ENCODE peak calls at places on chromosomes 7 and 10, in four cellular contexts. T is AG10803, I is adrenal gland, E is brain microvascular endothelial cell. O is an unnamed sample.

GRCh38 chr10:89184638-89185037 is 22.5 kb downstream of the CH25H start:
- DNase-seq in I (no peak), E (no peak), T (no peak), O (no peak)

GRCh38 chr10:112249722-112250121 is 33.5 kb upstream of the TECTB start:
- DNase-seq in E (no peak), T (no peak), I (no peak), O (no peak)

GRCh38 chr7:73717991-73718405 is 1.5 kb downstream of the STX1A start:
- DNase-seq in I (no peak), T (peak), E (peak), O (peak)

GRCh38 chr10:30459283-30459682 is 25.3 kb downstream of the MAP3K8 start:
- DNase-seq in E (peak), I (no peak), T (no peak), O (peak)

GRCh38 chr10:79940431-79940830 is 8.5 kb downstream of the SFTPD start:
- DNase-seq in T (no peak), E (no peak), I (no peak), O (no peak)

GRCh38 chr10:14093735-14094484 is 236.8 kb downstream of the FRMD4A start:
- DNase-seq in E (peak), I (no peak), T (peak), O (peak)

GRCh38 chr7:1055084-1055450 is 10.7 kb downstream of the GPR146 start:
- DNase-seq in I (no peak), T (no peak), E (no peak), O (peak)

GRCh38 chr10:54284526-54285193 is 516.4 kb downstream of the PCDH15 start:
- DNase-seq in I (no peak), E (no peak), T (no peak), O (no peak)

GRCh38 chr10:100566561-100566960 is 30.8 kb downstream of the HIF1AN start:
- DNase-seq in E (no peak), I (no peak), T (no peak), O (no peak)

GRCh38 chr10:30705086-30705624 is 75.6 kb upstream of the LYZL2 start:
- DNase-seq in E (no peak), T (no peak), I (no peak), O (no peak)

GRCh38 chr10:4828005-4828404 is 2.0 kb downstream of the AKR1E2 start:
- DNase-seq in E (no peak), I (no peak), T (no peak), O (no peak)

GRCh38 chr10:114234132-114234531 is 4.9 kb upstream of the VWA2 start:
- DNase-seq in E (no peak), I (no peak), T (no peak), O (no peak)

GRCh38 chr7:128437426-128438332 is 18.0 kb upstream of the HILPDA start:
- DNase-seq in E (no peak), T (no peak), I (no peak), O (no peak)

GRCh38 chr7:139422126-139422525 is 61.3 kb downstream of the KLRG2 start:
- DNase-seq in I (no peak), E (no peak), T (no peak), O (no peak)

GRCh38 chr7:157474685-157475084 is 137.9 kb downstream of the DNAJB6 start:
- DNase-seq in E (no peak), I (no peak), T (no peak), O (no peak)

GRCh38 chr7:79282882-79283602 is 170.4 kb downstream of the MAGI2 start:
- DNase-seq in E (peak), T (peak), I (no peak), O (peak)

GRCh38 chr7:120742370-120742769 is 115.6 kb downstream of the TSPAN12 start:
- DNase-seq in T (no peak), I (no peak), E (no peak), O (no peak)

GRCh38 chr7:64884085-64884912 is 18.8 kb upstream of the ZNF273 start:
- DNase-seq in T (no peak), I (no peak), E (no peak), O (no peak)

GRCh38 chr10:3530346-3531096 is 254.5 kb downstream of the KLF6 start:
- DNase-seq in E (no peak), T (no peak), I (no peak), O (no peak)

GRCh38 chr7:3157541-3158287 is 114.0 kb upstream of the CARD11 start:
- DNase-seq in I (no peak), T (no peak), E (peak), O (peak)

GRCh38 chr10:61024801-61025201 is 80.8 kb upstream of the RHOBTB1 start:
- DNase-seq in I (no peak), E (peak), T (peak), O (peak)

GRCh38 chr10:11381023-11381422 is 230.4 kb downstream of the USP6NL start:
- DNase-seq in E (peak), I (no peak), T (no peak), O (no peak)

GRCh38 chr7:45573636-45574470 is at the start of gene ADCY1:
- DNase-seq in I (no peak), E (no peak), T (no peak), O (no peak)

GRCh38 chr7:66740302-66740979 is at the start of gene RABGEF1:
- DNase-seq in I (peak), E (peak), T (peak), O (peak)
- H3K4me3 ChIP-seq in I (peak), E (peak), T (peak), O (peak)

GRCh38 chr10:813286-813685 is 118.2 kb downstream of the LARP4B start:
- DNase-seq in T (no peak), E (no peak), I (no peak), O (no peak)

GRCh38 chr10:814536-815302 is 116.8 kb downstream of the LARP4B start:
- DNase-seq in E (no peak), I (no peak), T (no peak), O (no peak)

GRCh38 chr10:817371-817770 is 114.1 kb downstream of the LARP4B start:
- DNase-seq in T (no peak), E (no peak), I (no peak), O (peak)

GRCh38 chr10:816958-817357 is 114.5 kb downstream of the LARP4B start:
- DNase-seq in I (no peak), T (no peak), E (no peak), O (no peak)

DNA sequence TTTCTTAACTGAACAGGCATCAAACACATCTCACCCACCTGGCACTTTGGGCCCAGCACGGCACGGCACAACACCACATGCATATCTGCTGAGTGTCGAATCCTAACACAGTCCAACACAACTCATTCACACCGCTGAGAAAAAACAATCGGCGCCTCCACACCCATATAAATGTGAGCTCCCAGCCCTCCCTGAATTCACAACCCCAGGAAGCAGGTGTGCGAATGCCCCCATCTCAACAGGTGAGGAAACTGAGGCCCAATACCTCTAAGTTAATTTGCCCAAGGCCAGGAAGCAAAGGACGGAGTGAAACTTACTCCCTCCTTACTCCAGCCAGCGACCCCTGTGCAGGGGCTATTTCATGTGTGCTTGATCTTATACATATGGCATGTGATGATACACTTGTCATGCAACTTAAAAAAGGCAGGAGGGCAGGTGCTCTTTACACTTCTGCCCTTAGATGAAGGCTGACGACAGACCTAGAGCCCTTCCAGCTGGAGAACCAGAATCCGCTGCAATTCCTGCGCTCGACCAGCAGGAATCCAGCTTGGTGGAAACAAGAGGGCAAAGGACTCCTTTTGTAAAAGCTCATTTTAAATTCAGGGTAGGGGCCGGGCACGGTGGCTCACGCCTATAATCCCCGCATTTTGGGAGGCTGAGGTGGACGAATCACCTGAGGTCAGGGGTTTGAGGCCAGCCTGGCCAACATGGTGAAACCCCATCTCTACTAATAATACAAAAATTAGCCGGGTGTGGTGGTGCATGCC is 116.0 kb downstream of the LARP4B start:
- DNase-seq in I (no peak), T (no peak), E (no peak), O (peak)
- TF ChIP-seq CTCF in I (no peak), T (no peak), E (peak), O (peak)

GRCh38 chr7:105270117-105270516 is 118.6 kb downstream of the SRPK2 start:
- DNase-seq in I (no peak), T (no peak), E (no peak), O (no peak)
- H3K4me3 ChIP-seq in I (peak), T (no peak), E (no peak), O (no peak)

DNA sequence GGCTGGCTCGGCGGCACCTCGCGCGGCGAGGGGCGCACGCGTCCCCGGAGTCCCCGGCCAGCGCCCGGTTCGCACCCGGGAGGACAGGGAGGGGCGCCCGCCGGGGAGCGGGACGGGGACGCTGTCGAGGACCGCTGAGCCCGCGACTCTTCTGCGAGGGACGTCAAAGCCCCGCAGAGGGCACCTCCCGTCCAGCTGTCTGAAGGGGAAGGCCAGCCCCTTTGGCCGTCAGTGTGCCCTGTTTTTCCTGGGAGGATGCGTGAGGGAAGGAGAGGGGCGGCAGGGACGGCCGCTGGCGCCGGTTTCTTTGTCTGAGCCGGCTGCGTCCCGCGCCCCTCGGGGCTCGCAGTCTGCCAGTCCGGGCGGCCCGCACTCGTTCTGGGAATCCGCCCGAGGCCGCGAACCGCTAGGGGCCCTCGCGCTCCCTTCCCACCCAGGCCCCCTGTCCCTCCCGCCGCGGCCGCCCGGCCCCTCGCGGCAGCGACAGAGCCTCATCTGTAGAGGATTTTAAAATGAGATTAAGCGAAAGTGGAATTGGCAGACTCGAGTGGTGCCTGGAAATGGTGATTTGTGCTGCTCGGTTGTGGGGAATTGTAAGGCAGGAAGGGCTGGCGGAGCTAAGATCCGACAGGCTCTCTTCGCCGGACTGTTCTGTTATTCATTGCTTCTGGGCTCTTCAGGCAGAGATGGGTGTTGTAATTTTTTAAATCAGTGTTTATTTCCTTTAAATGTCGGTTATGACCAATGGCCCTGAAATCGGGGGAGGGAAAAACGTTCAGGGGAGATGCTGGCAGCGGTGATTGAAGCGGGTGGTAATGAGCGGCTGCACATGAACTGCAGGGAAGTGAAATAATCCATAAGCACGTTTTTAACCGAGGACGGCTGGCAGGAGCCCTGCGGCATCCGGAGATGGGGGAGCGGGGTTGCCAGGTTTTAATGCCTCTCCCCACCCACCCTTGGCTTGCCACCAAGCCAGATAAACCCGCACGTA is 622 bp upstream of the RELN start:
- DNase-seq in T (peak), I (no peak), E (peak), O (peak)
- TF ChIP-seq CTCF in T (no peak), I (no peak), E (peak), O (no peak)

DNA sequence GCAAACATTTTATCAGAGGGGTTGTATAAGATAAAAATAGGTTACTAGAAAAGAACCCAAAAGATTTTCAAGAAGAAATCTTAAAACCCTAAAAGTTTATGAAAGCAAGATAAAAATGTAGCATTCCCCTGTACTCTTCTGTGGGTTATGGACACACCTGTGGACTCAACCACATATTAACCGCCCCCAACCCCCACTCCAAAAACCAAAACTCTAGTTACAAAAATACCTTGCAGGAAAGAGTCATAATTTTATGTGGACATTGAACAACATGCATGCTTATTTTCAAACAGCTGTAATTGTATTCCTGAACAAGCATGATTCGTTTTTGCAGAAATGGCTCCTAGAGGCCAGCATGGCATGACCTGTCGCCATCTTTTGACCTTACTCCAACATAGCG is 466.9 kb downstream of the PHTF2 start:
- DNase-seq in E (no peak), T (no peak), I (no peak), O (no peak)
- H3K4me3 ChIP-seq in E (no peak), T (no peak), I (no peak), O (no peak)

O was measured in choroid plexus epithelial cell.